ENCODE peak calls at places on chromosomes 5 and 9, in four cellular contexts. X, T, U and D are unnamed samples.

GRCh38 chr5:57432876-57433275 is 49.7 kb downstream of the ACTBL2 start:
- DNase-seq in T (peak; percentile 41), U (no peak), X (no peak), D (peak; percentile 26)

GRCh38 chr9:13586726-13587392 is 307.4 kb upstream of the MPDZ start:
- DNase-seq in X (no peak), T (no peak), U (no peak), D (peak; percentile 75)

GRCh38 chr9:33151007-33151557 is 16.1 kb downstream of the B4GALT1 start:
- DNase-seq in X (peak; percentile 98), U (no peak), T (peak; percentile 68), D (peak; percentile 86)

GRCh38 chr5:153959134-153959957 is 79.4 kb downstream of the FAM114A2 start:
- DNase-seq in U (no peak), T (no peak), X (peak; percentile 45), D (no peak)

GRCh38 chr9:15191358-15191757 is 115.7 kb downstream of the TTC39B start:
- DNase-seq in X (no peak), U (no peak), T (no peak), D (no peak)

GRCh38 chr9:88747768-88748167 is 212.8 kb downstream of the NXNL2 start:
- DNase-seq in X (peak; percentile 96), U (no peak), T (peak; percentile 87), D (peak; percentile 36)

GRCh38 chr9:7266911-7267555 is 509.3 kb downstream of the KDM4C start:
- DNase-seq in U (no peak), T (no peak), X (no peak), D (no peak)

GRCh38 chr9:115553082-115553481 is 435.1 kb upstream of the TNC start:
- DNase-seq in T (no peak), U (no peak), X (no peak), D (no peak)

GRCh38 chr5:133681896-133682295 is 69.6 kb upstream of the FSTL4 start:
- DNase-seq in U (no peak), T (no peak), X (no peak), D (no peak)

GRCh38 chr9:92481029-92481633 is 1.2 kb downstream of the ASPN start:
- DNase-seq in U (no peak), T (peak; percentile 49), X (no peak), D (no peak)

GRCh38 chr9:134014946-134015345 is 10.3 kb upstream of the BRD3OS start:
- DNase-seq in X (no peak), U (no peak), T (no peak), D (no peak)

GRCh38 chr9:109401169-109401989 is 80.5 kb upstream of the EPB41L4B start:
- DNase-seq in T (peak; percentile 75), X (peak; percentile 35), U (no peak), D (peak; percentile 36)

GRCh38 chr9:127555830-127556820 is 56.0 kb upstream of the STXBP1 start:
- DNase-seq in U (peak; percentile 24), X (peak; percentile 96), T (peak; percentile 75), D (peak; percentile 93)

GRCh38 chr9:129708799-129709198 is 43.4 kb downstream of the PRRX2 start:
- DNase-seq in T (no peak), U (no peak), X (peak; percentile 20), D (no peak)

GRCh38 chr5:88813805-88814584 is 69.0 kb downstream of the MEF2C start:
- DNase-seq in U (no peak), T (peak; percentile 60), X (no peak), D (no peak)

GRCh38 chr5:173872887-173873286 is 15.3 kb upstream of the CPEB4 start:
- DNase-seq in T (no peak), U (no peak), X (no peak), D (no peak)

GRCh38 chr9:107674937-107675277 is 185.3 kb upstream of the KLF4 start:
- DNase-seq in U (no peak), X (no peak), T (no peak), D (no peak)

GRCh38 chr5:127046343-127047072 is 16.1 kb upstream of the MARCHF3 start:
- DNase-seq in U (no peak), X (no peak), T (no peak), D (no peak)

GRCh38 chr5:154753792-154754191 is 1.4 kb upstream of the LARP1 start:
- DNase-seq in X (peak; percentile 97), U (no peak), T (peak; percentile 57), D (peak; percentile 53)

GRCh38 chr9:137516144-137516917 is 33.9 kb downstream of the PNPLA7 start:
- DNase-seq in T (no peak), X (no peak), U (no peak), D (no peak)

GRCh38 chr9:116318463-116319271 is 165.1 kb downstream of the PAPPA start:
- DNase-seq in U (no peak), X (peak; percentile 84), T (no peak), D (no peak)

GRCh38 chr9:76458903-76459690 is at the start of gene GCNT1:
- DNase-seq in T (peak; percentile 83), X (peak; percentile 60), U (peak; percentile 40), D (peak; percentile 93)

GRCh38 chr5:133325834-133326233 is 274.0 kb downstream of the HSPA4 start:
- DNase-seq in U (no peak), T (no peak), X (no peak), D (no peak)

GRCh38 chr9:36470891-36471290 is 70.8 kb upstream of the RNF38 start:
- DNase-seq in T (peak; percentile 5), U (peak; percentile 67), X (peak; percentile 71), D (peak; percentile 65)

GRCh38 chr5:93673555-93673954 is 67.8 kb downstream of the POU5F2 start:
- DNase-seq in X (no peak), T (no peak), U (no peak), D (no peak)

GRCh38 chr9:69400470-69400869 is 75.5 kb downstream of the ENTREP1 start:
- DNase-seq in X (no peak), U (no peak), T (no peak), D (no peak)

GRCh38 chr9:69325409-69326212 is 596 bp downstream of the ENTREP1 start:
- DNase-seq in U (no peak), T (no peak), X (no peak), D (peak; percentile 9)

GRCh38 chr5:57338068-57338848 is 144.4 kb downstream of the ACTBL2 start:
- DNase-seq in X (no peak), U (no peak), T (peak; percentile 67), D (peak; percentile 36)

GRCh38 chr5:124194282-124194681 is 552.2 kb downstream of the ZNF608 start:
- DNase-seq in U (no peak), X (no peak), T (no peak), D (no peak)

GRCh38 chr5:4700082-4700481 is 440.0 kb upstream of the ADAMTS16 start:
- DNase-seq in X (no peak), U (no peak), T (peak; percentile 48), D (no peak)

GRCh38 chr5:26415987-26416386 is 622.4 kb downstream of the CDH9 start:
- DNase-seq in X (no peak), T (no peak), U (no peak), D (no peak)

GRCh38 chr9:107667700-107668099 is 178.1 kb upstream of the KLF4 start:
- DNase-seq in U (no peak), X (no peak), T (no peak), D (peak; percentile 41)

GRCh38 chr9:112866662-112867274 is 23.9 kb downstream of the SLC46A2 start:
- DNase-seq in U (no peak), T (peak; percentile 23), X (peak; percentile 80), D (no peak)
- TF ChIP-seq FOS in U (no peak), T (no peak), X (no peak), D (no peak)

GRCh38 chr9:124776613-124776951 is 351 bp upstream of the OLFML2A start:
- DNase-seq in X (no peak), T (no peak), U (no peak), D (no peak)

GRCh38 chr9:124771021-124771866 is at the start of gene NR6A1:
- DNase-seq in U (peak; percentile 92), T (peak; percentile 97), X (peak; percentile 95), D (peak; percentile 96)

GRCh38 chr9:124774131-124774978 is 2.6 kb upstream of the OLFML2A start:
- DNase-seq in X (peak; percentile 73), T (peak; percentile 89), U (peak; percentile 50), D (peak; percentile 76)

GRCh38 chr9:124771867-124772621 is 933 bp upstream of the NR6A1 start:
- DNase-seq in X (peak; percentile 68), T (peak; percentile 84), U (no peak), D (peak; percentile 67)

GRCh38 chr9:124773473-124774130 is 2.5 kb upstream of the NR6A1 start:
- DNase-seq in X (no peak), U (no peak), T (no peak), D (no peak)
- TF ChIP-seq FOS in X (no peak), U (no peak), T (no peak), D (no peak)

GRCh38 chr5:74394924-74395880 is 245.3 kb downstream of the ENC1 start:
- DNase-seq in X (no peak), T (no peak), U (no peak), D (no peak)
- TF ChIP-seq FOS in X (no peak), T (no peak), U (no peak), D (no peak)

GRCh38 chr9:96484521-96484931 is 34.6 kb downstream of the HABP4 start:
- DNase-seq in X (no peak), U (peak; percentile 56), T (no peak), D (no peak)
- TF ChIP-seq FOS in X (no peak), U (no peak), T (no peak), D (no peak)